ENCODE peak calls at places on chromosomes 11 and 22, in four cellular contexts. B is K562, C is GM12878, G is HL-60. N is an unnamed sample.

GRCh38 chr22:45537734-45538181 is 35.1 kb downstream of the FBLN1 start:
- DNase-seq in B (no peak), C (no peak), G (no peak), N (no peak)

GRCh38 chr11:66562275-66562674 is 6.1 kb downstream of the CTSF start:
- DNase-seq in B (no peak), C (no peak), G (no peak), N (no peak)

GRCh38 chr11:45048870-45049825 is 97.3 kb upstream of the PRDM11 start:
- DNase-seq in B (no peak), C (no peak), G (no peak), N (no peak)

GRCh38 chr11:127471662-127472061 is 471.1 kb upstream of the KIRREL3 start:
- DNase-seq in B (no peak), C (no peak), G (no peak), N (no peak)

GRCh38 chr11:35981581-35981980 is 37.7 kb downstream of the LDLRAD3 start:
- DNase-seq in B (no peak), C (no peak), G (no peak), N (no peak)

GRCh38 chr11:76783901-76784813 is 1.0 kb downstream of the TSKU start:
- DNase-seq in B (peak; percentile 81), C (no peak), G (no peak), N (no peak)

GRCh38 chr11:110174645-110175310 is 81.6 kb downstream of the ZC3H12C start:
- DNase-seq in B (no peak), C (no peak), G (no peak), N (no peak)

GRCh38 chr11:20337526-20338154 is 25.9 kb upstream of the HTATIP2 start:
- DNase-seq in B (no peak), C (no peak), G (no peak), N (peak; percentile 12)

GRCh38 chr11:119432484-119433368 is 9.8 kb upstream of the THY1 start:
- DNase-seq in B (no peak), C (no peak), G (no peak), N (no peak)

DNA sequence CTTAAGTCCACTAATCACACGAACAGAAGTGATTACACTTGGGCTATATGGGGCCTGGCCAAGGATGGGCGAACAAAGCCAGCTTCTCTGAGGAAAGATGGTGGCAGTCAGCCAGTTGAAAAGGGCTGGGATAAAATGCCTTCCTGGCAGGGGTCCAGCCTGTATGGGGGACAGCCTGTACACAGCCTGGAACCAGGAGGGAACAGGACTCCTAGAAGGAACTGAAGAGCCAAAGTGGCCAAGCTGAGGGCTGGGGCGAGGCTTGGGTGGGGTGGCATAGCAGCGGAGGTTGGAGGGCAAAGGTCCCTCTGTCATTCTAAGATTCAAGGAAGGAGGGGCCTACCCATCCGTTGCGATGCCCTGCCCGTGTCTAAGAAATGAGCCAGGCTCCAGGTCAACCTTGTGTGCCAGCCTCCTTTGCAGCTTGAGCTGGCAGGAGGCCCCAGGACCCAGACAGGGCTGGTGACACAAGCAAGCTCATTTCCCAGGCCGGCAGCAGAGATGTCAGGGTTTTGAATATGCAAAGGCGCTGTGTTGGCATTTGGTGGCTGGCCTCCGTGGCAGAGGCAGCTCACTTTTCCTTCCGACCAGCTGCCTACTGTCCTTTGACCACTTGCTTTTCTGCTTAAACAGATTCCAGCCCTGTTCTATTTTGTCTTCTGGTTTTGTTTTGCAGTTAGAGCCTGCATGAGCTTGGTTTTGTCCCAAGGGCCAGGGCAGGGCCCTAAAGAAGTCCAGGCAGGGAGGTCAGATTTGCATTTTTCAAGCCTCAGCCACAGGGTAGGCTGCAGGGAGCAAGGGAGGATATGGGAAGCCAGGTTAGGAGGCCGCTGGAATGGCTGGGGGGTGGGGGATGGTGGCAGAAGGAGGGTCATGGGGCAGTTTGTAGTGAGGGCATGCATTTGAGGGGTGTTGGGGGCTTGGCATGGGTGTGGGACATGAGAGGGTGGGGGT is 22.8 kb downstream of the FADD start:
- DNase-seq in B (no peak), C (no peak), G (no peak), N (no peak)
- TF ChIP-seq SPI1 in B (no peak), C (no peak), G (no peak), N (no peak)

DNA sequence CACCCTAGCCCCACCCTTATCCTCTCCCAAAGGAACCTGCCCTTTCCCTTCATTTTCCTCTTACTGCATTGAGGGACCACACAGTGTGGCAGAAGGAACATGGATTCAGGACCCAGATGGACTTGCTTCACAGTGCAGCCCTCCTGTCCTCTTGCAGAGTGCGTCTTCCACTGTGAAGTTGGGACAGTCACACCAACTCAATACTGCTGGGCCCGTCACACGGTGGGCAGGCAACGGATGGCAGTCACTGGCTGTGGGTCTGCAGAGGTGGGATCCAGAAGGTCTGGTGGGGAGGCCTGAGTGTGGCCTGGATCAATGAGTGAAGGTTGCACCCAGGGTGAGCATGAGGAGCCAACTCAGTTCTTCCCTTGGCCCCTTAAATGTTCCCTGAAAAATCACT is 129.9 kb upstream of the B3GAT1 start:
- DNase-seq in B (no peak), C (no peak), G (no peak), N (no peak)
- TF ChIP-seq SPI1 in B (no peak), C (no peak), G (no peak), N (no peak)

GRCh38 chr22:35928273-35928798 is 100.3 kb downstream of the RBFOX2 start:
- DNase-seq in B (no peak), C (no peak), G (no peak), N (no peak)

GRCh38 chr22:35930933-35931332 is 97.7 kb downstream of the RBFOX2 start:
- DNase-seq in B (peak; percentile 21), C (peak; percentile 24), G (no peak), N (peak; percentile 6)
- TF ChIP-seq SPI1 in B (no peak), C (no peak), G (no peak), N (no peak)

DNA sequence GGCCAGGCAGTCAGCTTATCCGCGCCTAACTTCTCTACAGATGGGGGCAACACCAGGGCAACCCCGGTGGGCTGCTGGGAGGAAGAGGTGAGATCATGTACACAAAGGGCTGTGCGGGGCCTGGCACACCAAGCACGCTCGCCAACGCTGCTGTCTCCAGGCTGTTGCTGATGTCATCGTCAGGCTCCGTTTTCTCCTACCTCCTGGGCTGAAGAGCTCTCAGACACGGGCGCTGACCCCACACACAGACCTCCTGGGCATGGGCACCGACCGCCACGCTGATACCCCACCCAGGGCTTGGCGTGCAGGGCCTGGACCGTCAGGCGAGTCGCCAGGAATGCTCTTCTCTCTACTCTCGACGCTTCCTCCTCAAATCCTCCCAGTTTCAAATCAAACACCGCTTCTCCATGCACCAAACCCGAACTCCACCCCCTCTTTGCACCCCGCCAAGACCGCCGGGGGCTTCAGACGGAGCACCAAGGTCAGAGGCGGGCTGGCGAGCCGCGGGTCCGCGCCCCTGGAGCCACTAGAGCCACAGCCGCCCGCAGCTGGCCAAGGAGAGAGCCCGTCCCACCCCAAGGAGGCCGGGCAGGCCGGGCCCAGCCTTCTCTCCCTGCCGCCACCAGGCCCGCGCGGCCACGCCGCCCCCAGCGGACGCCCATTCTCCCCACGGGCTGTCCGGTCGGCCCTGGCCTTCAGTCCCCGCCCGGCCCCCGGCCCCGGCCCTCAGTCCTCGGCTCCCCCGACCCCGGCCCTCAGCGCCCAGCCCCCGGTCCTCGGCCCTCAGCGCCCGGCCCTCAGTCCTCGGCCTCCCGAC is 772 bp downstream of the SBF1 start:
- DNase-seq in B (peak; percentile 53), C (no peak), G (no peak), N (no peak)
- TF ChIP-seq SPI1 in B (no peak), C (no peak), G (no peak), N (no peak)

GRCh38 chr22:36584666-36585065 is 55.7 kb upstream of the EIF3D start:
- DNase-seq in B (no peak), C (no peak), G (no peak), N (no peak)
- TF ChIP-seq SPI1 in B (no peak), C (no peak), G (no peak), N (no peak)

DNA sequence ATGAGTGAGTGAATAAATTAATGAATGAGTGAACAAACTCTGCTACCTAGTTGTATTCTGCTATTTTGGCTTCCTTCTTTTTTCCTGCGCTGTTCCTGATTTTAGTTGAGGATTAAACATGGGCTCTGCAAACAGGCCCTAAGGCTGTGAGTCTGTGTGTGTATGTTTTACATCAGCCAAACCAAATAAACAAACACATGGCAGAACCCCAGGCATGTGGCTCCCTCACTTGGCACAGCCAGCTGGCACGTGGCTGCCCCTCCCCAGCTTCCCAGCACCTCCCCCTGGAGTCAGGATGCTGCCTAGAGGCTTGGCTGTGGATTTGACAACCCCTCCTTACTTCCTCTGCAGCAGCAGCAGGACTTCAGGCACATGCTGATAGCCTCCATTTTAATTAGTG is 593.2 kb downstream of the INSC start:
- DNase-seq in B (no peak), C (no peak), G (no peak), N (no peak)
- TF ChIP-seq SPI1 in B (no peak), C (no peak), G (no peak), N (no peak)

GRCh38 chr11:46119352-46120216 is 1.7 kb downstream of the PHF21A start:
- DNase-seq in B (peak; percentile 58), C (no peak), G (peak; percentile 61), N (no peak)
- TF ChIP-seq SPI1 in B (no peak), C (no peak), G (peak; percentile 1), N (no peak)

DNA sequence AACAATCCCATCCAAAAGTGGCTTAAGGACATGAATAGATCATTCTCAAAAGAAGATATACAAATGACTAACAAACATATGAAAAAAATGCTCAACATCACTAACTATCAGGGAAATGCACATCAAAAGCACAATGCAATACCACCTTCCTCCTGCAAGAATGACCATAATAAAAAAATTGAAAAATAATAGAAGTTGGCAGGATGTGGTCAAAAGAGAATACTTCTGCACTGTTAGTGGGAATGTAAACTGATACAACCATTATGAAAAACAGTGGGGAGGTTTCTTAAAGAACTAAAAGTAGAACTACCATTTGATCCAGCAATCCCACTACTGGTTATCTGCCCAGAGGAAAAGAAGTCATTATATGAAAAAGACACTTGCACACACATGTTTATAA is 77.7 kb upstream of the SC5D start:
- DNase-seq in B (no peak), C (no peak), G (no peak), N (no peak)
- TF ChIP-seq SPI1 in B (no peak), C (no peak), G (no peak), N (no peak)

DNA sequence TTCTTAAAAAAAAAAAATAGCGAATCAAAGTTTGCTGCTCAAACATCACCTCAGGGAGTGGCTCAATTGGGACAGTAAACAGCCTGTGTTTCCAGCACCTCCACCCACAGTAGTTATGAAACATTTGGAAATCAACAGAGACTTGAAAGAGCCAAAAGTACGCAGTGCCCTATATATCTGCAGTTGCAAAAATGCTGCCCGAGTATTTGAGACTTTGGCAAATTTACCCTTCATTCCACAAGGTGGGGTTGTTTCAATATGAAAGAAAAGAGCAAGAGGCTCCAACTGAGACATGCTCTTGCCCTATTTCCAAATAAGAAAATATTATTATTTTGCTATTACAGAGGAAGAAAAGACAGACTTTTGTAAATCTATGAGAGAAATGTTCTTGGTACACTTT is 851.1 kb upstream of the RAG2 start:
- DNase-seq in B (no peak), C (no peak), G (no peak), N (no peak)
- TF ChIP-seq SPI1 in B (no peak), C (no peak), G (no peak), N (no peak)

GRCh38 chr22:42912049-42912448 is 55.0 kb upstream of the ARFGAP3 start:
- DNase-seq in B (no peak), C (no peak), G (no peak), N (no peak)
- TF ChIP-seq SPI1 in B (no peak), C (no peak), G (peak; percentile 44), N (no peak)

N was measured in GM12891.